ENCODE peak calls at places on chromosome 17, in eight cellular contexts. One of them, this sample, is unnamed.

GRCh38 chr17:54277868-54278267 is 455.1 kb downstream of the KIF2B start:
- DNase-seq in psoas muscle: no peak
- DNase-seq in astrocyte: no peak
- DNase-seq in SJSA1: no peak
- DNase-seq in colonic mucosa: no peak
- DNase-seq in upper lobe of right lung: no peak
- DNase-seq in A673: no peak
- DNase-seq in uterus: no peak
- DNase-seq in this sample: no peak

GRCh38 chr17:2955931-2956582 is 107.3 kb downstream of the OR1D5 start:
- DNase-seq in psoas muscle: no peak
- DNase-seq in astrocyte: no peak
- DNase-seq in SJSA1: no peak
- DNase-seq in colonic mucosa: no peak
- DNase-seq in upper lobe of right lung: peak
- DNase-seq in A673: no peak
- DNase-seq in uterus: no peak
- DNase-seq in this sample: no peak

GRCh38 chr17:1878419-1879121 is 48.8 kb downstream of the RPA1 start:
- DNase-seq in psoas muscle: no peak
- DNase-seq in astrocyte: peak
- DNase-seq in SJSA1: no peak
- DNase-seq in colonic mucosa: no peak
- DNase-seq in upper lobe of right lung: peak
- DNase-seq in A673: no peak
- DNase-seq in uterus: no peak
- DNase-seq in this sample: no peak

GRCh38 chr17:14301279-14301760 is 439 bp downstream of the HS3ST3B1 start:
- DNase-seq in psoas muscle: no peak
- DNase-seq in astrocyte: no peak
- DNase-seq in SJSA1: no peak
- DNase-seq in colonic mucosa: no peak
- DNase-seq in upper lobe of right lung: no peak
- DNase-seq in A673: no peak
- DNase-seq in uterus: no peak
- DNase-seq in this sample: peak

GRCh38 chr17:76997981-76998531 is 129.9 kb downstream of the MGAT5B start:
- DNase-seq in psoas muscle: no peak
- DNase-seq in astrocyte: peak
- DNase-seq in SJSA1: peak
- DNase-seq in colonic mucosa: no peak
- DNase-seq in upper lobe of right lung: no peak
- DNase-seq in A673: no peak
- DNase-seq in uterus: no peak
- DNase-seq in this sample: no peak

GRCh38 chr17:77863814-77864161 is 94.7 kb upstream of the TNRC6C start:
- DNase-seq in psoas muscle: peak
- DNase-seq in astrocyte: no peak
- DNase-seq in SJSA1: no peak
- DNase-seq in colonic mucosa: peak
- DNase-seq in upper lobe of right lung: peak
- DNase-seq in A673: no peak
- DNase-seq in uterus: no peak
- DNase-seq in this sample: peak

GRCh38 chr17:59893617-59894100 is 738 bp downstream of the RPS6KB1 start:
- DNase-seq in psoas muscle: no peak
- DNase-seq in astrocyte: no peak
- DNase-seq in SJSA1: peak
- DNase-seq in colonic mucosa: peak
- DNase-seq in upper lobe of right lung: no peak
- DNase-seq in A673: peak
- DNase-seq in uterus: no peak
- DNase-seq in this sample: no peak

GRCh38 chr17:7560172-7561027 is 1.3 kb upstream of the SENP3 start:
- DNase-seq in psoas muscle: peak
- DNase-seq in astrocyte: peak
- DNase-seq in SJSA1: no peak
- DNase-seq in colonic mucosa: peak
- DNase-seq in upper lobe of right lung: peak
- DNase-seq in A673: peak
- DNase-seq in uterus: peak
- DNase-seq in this sample: peak

GRCh38 chr17:9177212-9177611 is 155.9 kb downstream of the NTN1 start:
- DNase-seq in psoas muscle: peak
- DNase-seq in astrocyte: no peak
- DNase-seq in SJSA1: no peak
- DNase-seq in colonic mucosa: no peak
- DNase-seq in upper lobe of right lung: no peak
- DNase-seq in A673: no peak
- DNase-seq in uterus: no peak
- DNase-seq in this sample: peak

GRCh38 chr17:83121921-83122820 is 42.8 kb downstream of the METRNL start:
- DNase-seq in psoas muscle: peak
- DNase-seq in astrocyte: no peak
- DNase-seq in SJSA1: no peak
- DNase-seq in colonic mucosa: no peak
- DNase-seq in upper lobe of right lung: no peak
- DNase-seq in A673: no peak
- DNase-seq in uterus: no peak
- DNase-seq in this sample: no peak

GRCh38 chr17:39236981-39237441 is 11.3 kb upstream of the STAC2 start:
- DNase-seq in psoas muscle: no peak
- DNase-seq in astrocyte: no peak
- DNase-seq in SJSA1: no peak
- DNase-seq in colonic mucosa: no peak
- DNase-seq in upper lobe of right lung: no peak
- DNase-seq in A673: no peak
- DNase-seq in uterus: no peak
- DNase-seq in this sample: no peak

GRCh38 chr17:39236383-39236927 is 10.7 kb upstream of the STAC2 start:
- DNase-seq in psoas muscle: no peak
- DNase-seq in astrocyte: no peak
- DNase-seq in SJSA1: no peak
- DNase-seq in colonic mucosa: no peak
- DNase-seq in upper lobe of right lung: no peak
- DNase-seq in A673: no peak
- DNase-seq in uterus: no peak
- DNase-seq in this sample: no peak

GRCh38 chr17:39239640-39240314 is 14.0 kb upstream of the STAC2 start:
- DNase-seq in psoas muscle: no peak
- DNase-seq in astrocyte: no peak
- DNase-seq in SJSA1: no peak
- DNase-seq in colonic mucosa: peak
- DNase-seq in upper lobe of right lung: peak
- DNase-seq in A673: no peak
- DNase-seq in uterus: no peak
- DNase-seq in this sample: no peak

GRCh38 chr17:39235555-39236221 is 9.9 kb upstream of the STAC2 start:
- DNase-seq in psoas muscle: no peak
- DNase-seq in astrocyte: peak
- DNase-seq in SJSA1: peak
- DNase-seq in colonic mucosa: peak
- DNase-seq in upper lobe of right lung: peak
- DNase-seq in A673: peak
- DNase-seq in uterus: no peak
- DNase-seq in this sample: no peak

GRCh38 chr17:39237586-39237985 is 11.8 kb upstream of the STAC2 start:
- DNase-seq in psoas muscle: no peak
- DNase-seq in astrocyte: no peak
- DNase-seq in SJSA1: no peak
- DNase-seq in colonic mucosa: no peak
- DNase-seq in upper lobe of right lung: no peak
- DNase-seq in A673: no peak
- DNase-seq in uterus: no peak
- DNase-seq in this sample: no peak
- H3K27ac ChIP-seq in psoas muscle: no peak
- H3K27ac ChIP-seq in astrocyte: no peak
- H3K27ac ChIP-seq in SJSA1: no peak
- H3K27ac ChIP-seq in colonic mucosa: no peak
- H3K27ac ChIP-seq in upper lobe of right lung: no peak
- H3K27ac ChIP-seq in A673: no peak
- H3K27ac ChIP-seq in uterus: no peak
- H3K27ac ChIP-seq in this sample: no peak

GRCh38 chr17:48646183-48647102 is 20.3 kb upstream of the HOXB9 start:
- DNase-seq in psoas muscle: no peak
- DNase-seq in astrocyte: no peak
- DNase-seq in SJSA1: no peak
- DNase-seq in colonic mucosa: peak
- DNase-seq in upper lobe of right lung: no peak
- DNase-seq in A673: no peak
- DNase-seq in uterus: no peak
- DNase-seq in this sample: no peak

GRCh38 chr17:48647964-48648245 is 21.7 kb upstream of the HOXB9 start:
- DNase-seq in psoas muscle: no peak
- DNase-seq in astrocyte: no peak
- DNase-seq in SJSA1: no peak
- DNase-seq in colonic mucosa: no peak
- DNase-seq in upper lobe of right lung: no peak
- DNase-seq in A673: no peak
- DNase-seq in uterus: no peak
- DNase-seq in this sample: no peak

GRCh38 chr17:48644910-48645557 is 18.9 kb upstream of the HOXB9 start:
- DNase-seq in psoas muscle: no peak
- DNase-seq in astrocyte: no peak
- DNase-seq in SJSA1: no peak
- DNase-seq in colonic mucosa: peak
- DNase-seq in upper lobe of right lung: no peak
- DNase-seq in A673: no peak
- DNase-seq in uterus: no peak
- DNase-seq in this sample: no peak

GRCh38 chr17:48645639-48646182 is 19.6 kb upstream of the HOXB9 start:
- DNase-seq in psoas muscle: no peak
- DNase-seq in astrocyte: no peak
- DNase-seq in SJSA1: no peak
- DNase-seq in colonic mucosa: peak
- DNase-seq in upper lobe of right lung: no peak
- DNase-seq in A673: no peak
- DNase-seq in uterus: no peak
- DNase-seq in this sample: no peak

DNA sequence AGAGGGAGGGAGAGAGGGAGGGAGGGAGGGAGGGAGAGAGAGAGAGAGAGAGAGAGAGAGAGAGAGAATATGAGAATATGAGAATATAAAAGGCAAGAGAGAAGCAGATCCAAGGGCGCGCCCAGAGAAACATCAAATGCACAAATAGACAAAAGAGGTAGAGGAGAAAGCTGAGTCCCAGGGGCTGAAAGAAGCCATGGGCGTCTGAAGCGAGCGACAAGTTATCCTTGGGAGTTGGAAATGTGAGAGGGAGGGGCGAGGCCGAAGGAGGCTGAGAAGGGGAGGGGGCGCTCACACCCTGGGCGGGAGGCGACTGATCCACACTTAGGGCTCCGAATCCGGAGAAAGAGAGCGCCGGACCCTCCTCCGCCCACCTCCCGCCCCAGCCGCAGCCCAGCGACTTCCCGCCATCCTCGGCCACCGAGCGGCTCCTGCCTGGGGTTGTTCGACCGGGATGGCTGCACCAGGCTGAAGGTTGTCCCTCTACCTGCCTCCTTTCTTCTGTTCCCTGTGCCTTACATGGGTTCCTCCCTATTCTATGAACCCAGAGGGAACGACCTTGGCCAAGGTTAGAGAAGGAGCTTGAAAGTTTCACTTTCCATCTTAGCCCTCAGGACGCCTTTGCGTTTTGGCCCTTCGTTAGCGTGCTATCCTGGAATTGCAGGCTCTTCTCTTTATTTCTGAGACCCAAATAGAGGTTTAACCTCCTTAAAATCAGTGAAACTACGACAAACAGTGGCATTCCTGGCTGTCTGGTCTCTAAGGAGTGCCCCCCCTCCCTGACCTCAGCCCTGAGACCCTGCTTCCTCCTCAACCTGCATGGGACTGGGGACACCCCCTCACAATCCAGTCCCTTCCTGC is 21.2 kb upstream of the HOXB9 start:
- DNase-seq in psoas muscle: no peak
- DNase-seq in astrocyte: no peak
- DNase-seq in SJSA1: no peak
- DNase-seq in colonic mucosa: peak
- DNase-seq in upper lobe of right lung: no peak
- DNase-seq in A673: no peak
- DNase-seq in uterus: no peak
- DNase-seq in this sample: no peak
- H3K4me3 ChIP-seq in psoas muscle: peak
- H3K4me3 ChIP-seq in astrocyte: no peak
- H3K4me3 ChIP-seq in SJSA1: peak
- H3K4me3 ChIP-seq in colonic mucosa: peak
- H3K4me3 ChIP-seq in upper lobe of right lung: peak
- H3K4me3 ChIP-seq in A673: peak
- H3K4me3 ChIP-seq in uterus: peak
- H3K4me3 ChIP-seq in this sample: peak

DNA sequence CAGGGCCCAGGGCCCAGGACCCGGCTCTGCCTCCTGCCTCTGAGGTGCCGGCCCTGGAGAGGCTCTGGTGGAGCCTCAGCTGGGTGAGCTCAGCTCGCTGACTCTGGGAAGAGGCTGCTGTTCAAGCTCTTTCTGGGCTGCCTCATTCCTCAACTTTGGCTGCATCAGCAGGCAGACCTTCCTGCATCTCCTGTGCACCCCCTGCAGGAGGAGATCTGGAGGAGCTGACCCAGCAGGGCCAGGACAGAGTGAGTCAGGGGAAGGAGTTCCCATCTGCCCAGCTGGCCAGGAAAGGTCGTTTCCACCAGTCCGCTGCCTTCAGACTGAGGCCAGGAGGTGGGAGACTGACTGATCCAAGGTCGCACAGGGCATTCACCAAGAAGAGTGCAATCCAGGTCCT is 10.7 kb downstream of the CRHR1 start:
- DNase-seq in psoas muscle: no peak
- DNase-seq in astrocyte: no peak
- DNase-seq in SJSA1: no peak
- DNase-seq in colonic mucosa: no peak
- DNase-seq in upper lobe of right lung: no peak
- DNase-seq in A673: no peak
- DNase-seq in uterus: no peak
- DNase-seq in this sample: no peak
- H3K27ac ChIP-seq in psoas muscle: no peak
- H3K27ac ChIP-seq in astrocyte: no peak
- H3K27ac ChIP-seq in SJSA1: no peak
- H3K27ac ChIP-seq in colonic mucosa: no peak
- H3K27ac ChIP-seq in upper lobe of right lung: no peak
- H3K27ac ChIP-seq in A673: no peak
- H3K27ac ChIP-seq in uterus: no peak
- H3K27ac ChIP-seq in this sample: no peak

DNA sequence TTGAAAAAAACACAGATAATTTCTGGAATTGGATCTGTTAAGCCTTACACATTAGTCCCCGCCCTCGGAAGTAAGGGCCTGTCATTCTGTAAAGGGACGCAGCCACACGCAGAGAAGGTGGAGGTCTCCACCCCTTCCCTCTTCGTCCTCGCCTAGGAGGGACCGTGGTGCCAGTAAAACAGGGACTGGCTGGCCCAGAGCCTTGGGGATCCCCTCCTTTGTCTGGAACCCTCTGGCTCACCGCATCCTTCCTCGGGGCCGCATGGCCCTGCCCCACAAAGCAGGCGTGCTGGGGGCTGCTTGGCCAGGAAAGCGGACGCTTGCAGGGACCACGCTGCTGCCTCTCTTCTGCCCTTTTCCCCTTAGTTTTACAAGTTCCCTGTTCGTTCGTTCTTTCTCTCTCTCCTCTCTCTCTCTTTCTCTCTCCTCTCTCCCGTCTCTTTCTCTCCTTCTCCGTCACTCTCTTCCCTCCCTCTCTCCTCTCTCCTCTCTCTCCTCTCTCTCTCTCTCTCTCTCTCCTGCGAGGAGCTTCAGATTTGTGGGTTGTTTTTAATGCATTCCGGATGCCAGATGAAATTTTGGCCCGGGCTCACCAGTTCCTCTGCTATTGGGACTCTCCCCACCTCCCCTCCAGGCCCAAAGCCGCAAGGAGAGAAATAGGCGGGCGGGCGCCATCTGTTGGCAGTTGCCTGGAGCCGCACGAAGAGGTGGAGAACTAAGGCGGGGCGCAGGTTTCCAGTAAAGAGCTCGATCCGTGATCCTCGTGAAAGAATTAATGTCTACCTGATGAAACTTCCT is 35.1 kb upstream of the CDRT4 start:
- DNase-seq in psoas muscle: peak
- DNase-seq in astrocyte: peak
- DNase-seq in SJSA1: peak
- DNase-seq in colonic mucosa: peak
- DNase-seq in upper lobe of right lung: peak
- DNase-seq in A673: peak
- DNase-seq in uterus: peak
- DNase-seq in this sample: peak
- H3K4me3 ChIP-seq in psoas muscle: peak
- H3K4me3 ChIP-seq in astrocyte: no peak
- H3K4me3 ChIP-seq in SJSA1: no peak
- H3K4me3 ChIP-seq in colonic mucosa: no peak
- H3K4me3 ChIP-seq in upper lobe of right lung: peak
- H3K4me3 ChIP-seq in A673: no peak
- H3K4me3 ChIP-seq in uterus: peak
- H3K4me3 ChIP-seq in this sample: peak